ENCODE peak calls at places on chromosomes 16 and 17, in seven cellular contexts. X, P, H, U, Z, K and A are unnamed samples.

GRCh38 chr17:78462148-78462547 is 83.7 kb downstream of the PGS1 start:
- DNase-seq in X (no peak), P (no peak), H (no peak), U (no peak), Z (no peak), K (no peak), A (no peak)

GRCh38 chr17:12830692-12831363 is 41.5 kb downstream of the ARHGAP44 start:
- DNase-seq in X (no peak), P (no peak), H (no peak), U (no peak), Z (no peak), K (no peak), A (no peak)

GRCh38 chr17:62110923-62111484 is 45.9 kb upstream of the MED13 start:
- DNase-seq in X (no peak), P (no peak), H (no peak), U (no peak), Z (no peak), K (no peak), A (no peak)

GRCh38 chr17:65183736-65184135 is 46.6 kb downstream of the RGS9 start:
- DNase-seq in X (no peak), P (no peak), H (no peak), U (no peak), Z (peak; percentile 68), K (no peak), A (no peak)

GRCh38 chr16:30357715-30358576 is 2.8 kb upstream of the CD2BP2 start:
- DNase-seq in X (no peak), P (no peak), H (no peak), U (no peak), Z (no peak), K (no peak), A (no peak)

GRCh38 chr17:2594657-2595085 is 1.2 kb downstream of the PAFAH1B1 start:
- DNase-seq in X (no peak), P (no peak), H (no peak), U (peak; percentile 11), Z (no peak), K (no peak), A (no peak)

GRCh38 chr16:30570621-30571443 is 682 bp downstream of the ZNF688 start:
- DNase-seq in X (no peak), P (no peak), H (no peak), U (peak; percentile 45), Z (peak; percentile 20), K (no peak), A (peak; percentile 55)

GRCh38 chr17:42325026-42325425 is 36.7 kb downstream of the STAT5A start:
- DNase-seq in X (no peak), P (no peak), H (no peak), U (no peak), Z (peak; percentile 95), K (no peak), A (no peak)

GRCh38 chr16:12265168-12265567 is 288.6 kb downstream of the SNX29 start:
- DNase-seq in X (no peak), P (no peak), H (no peak), U (no peak), Z (no peak), K (no peak), A (no peak)

GRCh38 chr16:50244140-50244503 is 22.2 kb upstream of the ADCY7 start:
- DNase-seq in X (no peak), P (no peak), H (no peak), U (no peak), Z (peak; percentile 48), K (no peak), A (no peak)

GRCh38 chr16:50246299-50247122 is 19.8 kb upstream of the ADCY7 start:
- DNase-seq in X (no peak), P (no peak), H (no peak), U (peak; percentile 53), Z (no peak), K (no peak), A (no peak)

GRCh38 chr16:50247123-50247905 is 19.0 kb upstream of the ADCY7 start:
- DNase-seq in X (no peak), P (no peak), H (no peak), U (no peak), Z (no peak), K (no peak), A (no peak)

GRCh38 chr16:50244504-50245416 is 21.6 kb upstream of the ADCY7 start:
- DNase-seq in X (no peak), P (no peak), H (no peak), U (no peak), Z (no peak), K (no peak), A (no peak)

DNA sequence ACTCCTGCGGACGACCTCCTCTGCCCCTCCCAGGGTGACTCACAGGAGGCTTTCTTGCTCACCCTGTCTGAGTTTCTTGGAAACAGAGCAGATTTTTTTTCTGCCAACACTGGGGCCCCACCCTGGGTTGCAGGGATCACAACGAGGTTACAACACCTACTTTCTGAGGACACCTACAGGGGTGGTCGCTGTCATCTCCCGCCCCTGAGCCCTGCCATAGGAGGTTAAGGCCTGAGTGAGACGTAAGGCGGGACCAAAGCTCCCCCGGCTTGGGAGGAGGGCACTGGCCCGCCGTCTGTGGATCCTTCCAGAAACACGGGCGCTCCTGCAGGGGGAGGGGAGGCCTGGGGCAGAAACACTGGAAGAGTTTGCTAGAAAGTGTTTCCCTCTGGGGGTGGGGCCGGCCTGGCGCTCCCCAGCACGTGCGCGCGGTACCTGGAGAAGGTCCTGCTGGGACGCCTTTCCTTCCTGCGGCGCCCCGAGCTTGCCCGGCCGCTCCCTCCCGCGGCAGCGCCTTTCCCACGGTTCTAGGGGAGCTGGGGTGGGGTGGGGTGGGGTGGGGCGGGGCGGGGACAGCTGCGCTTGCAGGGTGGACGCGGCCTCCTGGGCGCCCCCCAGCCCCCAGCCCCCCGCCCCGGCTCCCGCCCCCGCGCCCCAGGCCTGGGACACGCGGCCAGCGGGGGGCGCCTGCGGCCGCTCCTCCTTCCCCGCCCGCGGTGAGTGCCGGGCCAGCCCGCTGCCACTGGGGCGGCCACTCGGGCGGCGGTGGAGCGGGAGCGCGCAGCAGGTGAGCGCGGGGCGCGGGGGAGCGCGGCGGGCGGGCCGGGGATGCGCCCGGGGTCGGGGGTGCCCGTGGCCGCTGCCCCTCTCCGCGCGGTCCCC is 20.7 kb upstream of the ADCY7 start:
- DNase-seq in X (no peak), P (peak; percentile 61), H (no peak), U (peak; percentile 93), Z (peak; percentile 66), K (no peak), A (no peak)
- TF ChIP-seq CTCF in X (peak; percentile 14), P (peak; percentile 35), H (no peak), U (peak; percentile 58), Z (no peak), K (no peak), A (peak; percentile 15)

DNA sequence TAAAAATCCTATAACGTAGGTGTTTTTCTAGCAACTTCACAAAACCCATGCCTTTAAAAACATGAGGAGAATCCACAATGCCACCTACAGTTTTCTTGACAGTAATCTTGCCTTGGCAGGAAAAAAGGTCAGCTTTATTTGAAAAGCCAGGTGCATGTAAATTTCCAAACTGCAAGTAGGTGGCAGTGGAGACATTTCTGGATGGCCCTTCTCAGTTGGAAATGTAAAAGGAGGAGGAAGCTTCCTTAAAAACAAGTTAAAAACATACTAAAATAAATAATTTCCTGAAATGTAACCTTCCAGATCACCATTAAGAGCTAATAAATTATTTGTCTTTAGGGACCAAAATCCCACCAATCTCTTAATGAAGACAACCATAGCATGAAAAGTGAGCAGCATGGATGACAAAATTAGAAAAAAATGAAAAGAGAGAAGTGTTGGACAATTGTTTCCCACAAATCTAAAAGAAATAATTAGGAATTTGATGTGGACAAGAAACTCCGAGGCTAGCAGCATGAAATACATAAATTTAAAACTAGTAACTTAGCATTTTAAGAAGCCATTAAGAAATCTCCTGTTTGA is 152.2 kb downstream of the SNX11 start:
- DNase-seq in X (no peak), P (peak; percentile 40), H (no peak), U (no peak), Z (peak; percentile 16), K (no peak), A (no peak)
- TF ChIP-seq CTCF in X (peak; percentile 47), P (peak; percentile 42), H (peak; percentile 12), U (peak; percentile 40), Z (peak; percentile 56), K (peak; percentile 18), A (no peak)

GRCh38 chr16:67305216-67306071 is 21.1 kb downstream of the KCTD19 start:
- DNase-seq in X (no peak), P (no peak), H (no peak), U (no peak), Z (no peak), K (no peak), A (no peak)

GRCh38 chr16:67304006-67304405 is 22.5 kb downstream of the KCTD19 start:
- DNase-seq in X (no peak), P (no peak), H (no peak), U (no peak), Z (peak; percentile 51), K (no peak), A (no peak)

GRCh38 chr16:67302076-67302475 is 22.7 kb downstream of the PLEKHG4 start:
- DNase-seq in X (no peak), P (no peak), H (no peak), U (peak; percentile 21), Z (no peak), K (no peak), A (no peak)

GRCh38 chr16:67301080-67301757 is 21.9 kb downstream of the PLEKHG4 start:
- DNase-seq in X (no peak), P (no peak), H (no peak), U (peak; percentile 22), Z (peak; percentile 36), K (no peak), A (no peak)

DNA sequence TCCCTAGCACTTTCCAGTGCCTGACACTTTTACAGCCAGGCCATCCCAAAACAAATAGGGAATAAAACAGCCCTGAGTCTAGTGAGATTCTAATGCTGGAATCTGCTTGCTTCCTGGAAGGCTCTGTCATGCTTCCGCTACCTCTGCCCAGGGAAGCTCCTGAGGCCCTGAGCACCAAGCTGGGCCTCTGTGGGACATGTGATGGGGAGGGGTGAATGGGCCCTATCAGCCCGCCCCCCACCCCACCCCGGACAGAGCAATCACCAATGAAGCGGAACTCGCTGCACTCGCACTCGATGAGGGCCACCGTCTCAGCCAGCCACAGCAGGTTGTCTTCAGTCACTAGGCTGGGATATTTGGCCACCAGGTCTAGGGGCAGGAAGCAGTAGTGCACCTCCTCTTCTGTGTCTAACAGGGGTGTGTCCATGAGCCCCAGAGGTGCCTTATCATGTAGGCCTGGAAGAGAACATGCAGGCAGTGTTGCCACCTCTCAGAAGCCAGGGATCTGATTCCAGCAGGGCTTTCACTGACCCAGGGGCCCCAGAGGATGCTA is 23.6 kb downstream of the KCTD19 start:
- DNase-seq in X (no peak), P (no peak), H (no peak), U (peak; percentile 24), Z (no peak), K (no peak), A (no peak)
- TF ChIP-seq CTCF in X (no peak), P (no peak), H (no peak), U (no peak), Z (no peak), K (no peak), A (no peak)

DNA sequence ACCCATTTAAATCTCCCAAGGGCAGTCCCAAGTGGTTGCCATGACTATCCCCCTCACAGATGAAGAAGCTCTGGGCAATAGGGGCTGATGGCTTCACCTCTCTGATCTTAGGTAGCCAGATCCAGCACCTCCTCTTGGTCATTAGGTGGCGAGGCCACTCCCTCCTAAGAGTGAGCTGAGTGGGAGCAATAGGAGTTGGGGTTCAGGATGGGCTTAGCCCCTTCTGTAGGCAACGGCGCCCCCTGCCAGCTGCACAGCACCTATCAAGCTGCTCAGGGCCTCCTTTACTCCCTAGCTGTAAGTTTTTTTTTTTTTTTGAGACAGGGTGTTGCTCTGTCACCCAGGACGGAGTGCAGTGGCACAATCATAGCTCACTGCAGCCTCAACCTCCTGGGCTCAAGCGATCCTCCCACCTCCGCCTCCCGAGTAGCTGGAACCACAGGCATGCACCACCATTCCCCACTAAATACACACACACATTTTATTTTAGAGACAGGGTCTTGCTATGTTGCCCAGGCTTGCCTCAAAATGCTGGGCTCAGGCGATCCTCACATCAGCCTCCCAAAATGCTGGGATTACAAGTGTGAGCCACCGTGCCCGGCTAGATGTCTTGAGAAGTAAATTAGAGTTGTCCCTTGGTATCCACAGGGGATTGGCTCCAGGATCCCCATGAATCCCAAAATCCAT is 3.5 kb upstream of the RRAD start:
- DNase-seq in X (no peak), P (peak; percentile 53), H (no peak), U (no peak), Z (no peak), K (no peak), A (no peak)
- TF ChIP-seq CTCF in X (peak; percentile 32), P (peak; percentile 23), H (no peak), U (peak; percentile 27), Z (peak; percentile 58), K (no peak), A (peak; percentile 14)